ENCODE peak calls at places on chromosomes 12 and 14, in five cellular contexts. G is lower lobe of right lung; I is stimulated activated CD4-positive, alpha-beta T cell treated with anti-CD3 and anti-CD28 coated beads, TNF-alpha, amount 100 ng/mL, for 24 hours; H is G401; M is left cardiac atrium. W is an unnamed sample.

GRCh38 chr12:70660620-70661219 is 23.5 kb upstream of the PTPRB start:
- DNase-seq in G (no peak), H (no peak), I (no peak), M (peak), W (no peak)

GRCh38 chr14:66746316-66747006 is 238.5 kb downstream of the GPHN start:
- DNase-seq in I (no peak), G (no peak), H (peak), M (no peak), W (no peak)

GRCh38 chr14:65170768-65171251 is 68.5 kb upstream of the MAX start:
- DNase-seq in G (no peak), H (peak), I (peak), M (peak), W (no peak)

GRCh38 chr12:6370576-6370935 is 4.8 kb downstream of the SCNN1A start:
- DNase-seq in G (no peak), M (peak), H (no peak), I (no peak), W (no peak)

GRCh38 chr12:89636776-89637160 is 71.9 kb downstream of the ATP2B1 start:
- DNase-seq in M (no peak), H (no peak), G (no peak), I (no peak), W (no peak)

GRCh38 chr12:16076970-16077527 is 165.9 kb downstream of the DERA start:
- DNase-seq in M (no peak), I (no peak), G (no peak), H (no peak), W (no peak)

GRCh38 chr12:17062296-17063061 is 456.5 kb upstream of the LMO3 start:
- DNase-seq in H (no peak), I (no peak), G (no peak), M (no peak), W (no peak)

GRCh38 chr14:71183856-71184255 is 276.6 kb downstream of the PCNX1 start:
- DNase-seq in I (no peak), H (peak), G (no peak), M (no peak), W (no peak)

GRCh38 chr12:18492372-18493025 is 231.2 kb downstream of the PIK3C2G start:
- DNase-seq in G (no peak), H (no peak), M (no peak), I (no peak), W (no peak)

GRCh38 chr12:32650508-32650907 is 28.6 kb upstream of the DNM1L start:
- DNase-seq in H (no peak), M (no peak), G (no peak), I (no peak), W (no peak)

GRCh38 chr12:27537855-27538675 is 14.1 kb downstream of the PPFIBP1 start:
- DNase-seq in G (no peak), H (no peak), I (no peak), M (no peak), W (no peak)

GRCh38 chr14:102568115-102568614 is 24.3 kb upstream of the RCOR1 start:
- DNase-seq in I (no peak), G (no peak), H (peak), M (no peak), W (no peak)

GRCh38 chr12:49527361-49528130 is 11.3 kb upstream of the KCNH3 start:
- DNase-seq in H (no peak), I (no peak), G (no peak), M (no peak), W (no peak)

GRCh38 chr12:51393676-51394545 is 2.7 kb upstream of the GALNT6 start:
- DNase-seq in M (no peak), G (no peak), I (no peak), H (no peak), W (no peak)

GRCh38 chr14:24110060-24110459 is 4.5 kb upstream of the DCAF11 start:
- DNase-seq in I (no peak), H (no peak), M (no peak), G (peak), W (no peak)

GRCh38 chr14:96246535-96246839 is 9.5 kb upstream of the BDKRB1 start:
- DNase-seq in I (no peak), M (no peak), G (no peak), H (no peak), W (no peak)